ENCODE peak calls at places on chromosomes 2 and 18, in four cellular contexts. X is HepG2, G is GM12878, E is SK-N-SH. Z is an unnamed sample.

GRCh38 chr2:36770542-36771287 is 74.2 kb downstream of the VIT start:
- DNase-seq in X (peak), E (peak), G (no peak), Z (peak)

GRCh38 chr2:101120124-101120996 is 30.8 kb downstream of the TBC1D8 start:
- DNase-seq in X (peak), E (no peak), G (no peak), Z (no peak)

GRCh38 chr2:7992612-7993596 is 689.0 kb upstream of the ID2 start:
- DNase-seq in E (peak), X (no peak), G (no peak), Z (peak)

GRCh38 chr2:215777481-215778044 is 235.8 kb downstream of the MREG start:
- DNase-seq in G (no peak), X (no peak), E (no peak), Z (no peak)

GRCh38 chr2:128610496-128610895 is 291.8 kb upstream of the HS6ST1 start:
- DNase-seq in G (no peak), E (no peak), X (no peak), Z (no peak)

GRCh38 chr18:38025433-38026038 is 459.9 kb upstream of the CELF4 start:
- DNase-seq in E (no peak), G (no peak), X (no peak), Z (no peak)

GRCh38 chr2:60806988-60807681 is 51.1 kb downstream of the PAPOLG start:
- DNase-seq in G (peak), E (peak), X (no peak), Z (peak)

GRCh38 chr18:46174317-46175039 is 70.3 kb downstream of the HAUS1 start:
- DNase-seq in G (no peak), X (no peak), E (peak), Z (no peak)

GRCh38 chr2:122988395-122989221 is 1036.5 kb upstream of the CNTNAP5 start:
- DNase-seq in G (no peak), E (no peak), X (no peak), Z (no peak)

GRCh38 chr2:141392517-141393213 is 738.2 kb downstream of the LRP1B start:
- DNase-seq in E (no peak), X (peak), G (no peak), Z (no peak)

GRCh38 chr2:109238580-109238979 is 109.6 kb downstream of the SH3RF3 start:
- DNase-seq in E (no peak), X (no peak), G (peak), Z (peak)

GRCh38 chr2:128172191-128172590 is 81.2 kb downstream of the UGGT1 start:
- DNase-seq in X (peak), E (no peak), G (no peak), Z (no peak)

GRCh38 chr2:64605991-64606494 is 47.7 kb downstream of the SERTAD2 start:
- DNase-seq in E (no peak), X (no peak), G (no peak), Z (no peak)

GRCh38 chr2:132275396-132275795 is 113.6 kb upstream of the ANKRD30BL start:
- DNase-seq in E (no peak), X (no peak), G (no peak), Z (no peak)

GRCh38 chr2:197168705-197169104 is 141.9 kb downstream of the ANKRD44 start:
- DNase-seq in E (peak), G (no peak), X (peak), Z (peak)

GRCh38 chr2:18435425-18436037 is 124.9 kb downstream of the RDH14 start:
- DNase-seq in E (peak), G (no peak), X (peak), Z (peak)

GRCh38 chr2:25700221-25700660 is 26.9 kb upstream of the DTNB start:
- DNase-seq in E (peak), G (no peak), X (peak), Z (peak)

GRCh38 chr2:68018727-68019126 is 44.1 kb downstream of the C1D start:
- DNase-seq in E (no peak), G (no peak), X (no peak), Z (no peak)

DNA sequence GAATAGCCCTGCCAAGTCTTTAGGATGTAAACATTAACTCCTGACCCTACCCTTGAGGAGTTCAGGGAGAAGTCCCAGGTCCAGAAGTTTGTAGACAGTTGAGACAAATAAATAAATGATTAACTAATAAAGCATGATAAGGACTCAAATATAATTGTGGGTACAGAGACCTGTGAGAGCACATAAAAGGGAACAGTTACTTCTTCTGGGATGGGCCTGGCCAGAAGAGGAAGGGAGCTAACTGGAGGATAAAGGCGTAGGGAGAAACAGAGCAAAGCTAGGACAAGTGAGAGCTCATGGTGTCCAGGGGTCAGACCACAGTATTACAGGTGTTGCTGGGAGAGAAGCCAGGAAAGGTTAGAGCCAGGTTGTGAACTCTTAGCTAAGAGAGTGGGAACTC is 3.0 kb downstream of the LCLAT1 start:
- DNase-seq in X (no peak), G (no peak), E (no peak), Z (no peak)
- TF ChIP-seq GABPA in X (no peak), G (no peak), E (no peak), Z (no peak)

GRCh38 chr2:182952741-182953450 is 85.4 kb downstream of the NCKAP1 start:
- DNase-seq in X (no peak), E (no peak), G (no peak), Z (no peak)

GRCh38 chr2:182954789-182955188 is 83.5 kb downstream of the NCKAP1 start:
- DNase-seq in X (peak), G (no peak), E (no peak), Z (no peak)

GRCh38 chr2:182950546-182950945 is 84.1 kb upstream of the FRZB start:
- DNase-seq in X (no peak), E (no peak), G (no peak), Z (no peak)

GRCh38 chr2:182949572-182950189 is 83.2 kb upstream of the FRZB start:
- DNase-seq in G (no peak), E (no peak), X (no peak), Z (no peak)

GRCh38 chr2:182951948-182952663 is 85.7 kb upstream of the FRZB start:
- DNase-seq in E (no peak), X (no peak), G (no peak), Z (no peak)
- H3K4me3 ChIP-seq in E (no peak), X (no peak), G (no peak), Z (no peak)

GRCh38 chr2:4745596-4745995 is 946.6 kb upstream of the SOX11 start:
- DNase-seq in X (no peak), G (no peak), E (no peak), Z (no peak)
- TF ChIP-seq CTCF in X (no peak), G (no peak), E (no peak), Z (no peak)

DNA sequence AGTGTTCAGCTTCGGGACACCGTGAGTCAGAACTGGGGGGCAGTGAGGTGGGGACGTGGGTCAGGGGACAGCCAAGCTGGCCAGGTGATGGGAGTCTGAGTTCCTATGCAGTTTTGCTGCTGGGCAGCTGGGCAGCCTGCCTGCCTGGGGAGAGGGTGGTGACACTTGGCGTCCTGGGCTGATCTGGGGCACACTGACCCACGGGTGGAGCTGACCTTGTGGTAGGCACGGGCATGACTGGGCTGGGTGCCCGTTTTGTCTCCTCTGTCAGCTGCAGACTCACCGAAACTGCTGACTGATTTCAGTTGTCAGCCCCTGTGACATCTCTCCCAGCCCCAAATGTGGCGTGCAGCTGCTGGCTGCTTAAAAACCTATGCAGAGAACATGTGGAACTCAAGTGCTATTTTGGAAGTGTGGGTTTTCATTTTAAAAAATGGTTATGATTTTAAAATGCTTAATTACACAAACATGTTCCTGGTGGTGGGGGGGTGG is 32.6 kb upstream of the E2F6 start:
- DNase-seq in E (peak), X (peak), G (peak), Z (no peak)
- TF ChIP-seq GABPA in E (no peak), X (no peak), G (peak), Z (no peak)

GRCh38 chr18:13800505-13801259 is 23.3 kb upstream of the MC5R start:
- DNase-seq in G (no peak), E (peak), X (peak), Z (no peak)
- H3K4me3 ChIP-seq in G (no peak), E (peak), X (peak), Z (no peak)

GRCh38 chr2:83782122-83782521 is 677.0 kb downstream of the SUCLG1 start:
- DNase-seq in E (no peak), X (no peak), G (no peak), Z (no peak)

GRCh38 chr2:83786140-83786539 is 672.9 kb downstream of the SUCLG1 start:
- DNase-seq in X (no peak), E (no peak), G (no peak), Z (no peak)

GRCh38 chr2:83787189-83787588 is 671.9 kb downstream of the SUCLG1 start:
- DNase-seq in E (no peak), X (no peak), G (no peak), Z (no peak)

GRCh38 chr2:83784920-83785319 is 674.2 kb downstream of the SUCLG1 start:
- DNase-seq in X (no peak), G (no peak), E (no peak), Z (no peak)

DNA sequence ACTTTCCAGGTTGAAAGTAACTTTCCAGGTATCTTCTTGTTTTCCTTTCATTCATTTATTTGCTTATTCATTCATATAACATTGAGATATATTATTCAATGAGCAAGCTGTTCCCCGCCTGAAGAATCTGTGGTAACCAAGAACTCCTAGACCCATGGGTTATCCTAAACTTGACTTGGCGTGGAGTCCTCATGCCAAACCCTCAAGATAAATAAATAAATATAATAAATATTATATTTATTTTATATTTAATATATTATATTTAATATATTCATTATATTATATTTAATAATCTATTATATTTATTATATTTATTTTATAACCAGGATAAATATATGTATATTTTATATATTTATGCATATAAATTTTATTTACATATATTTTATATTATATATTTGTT is 674.8 kb downstream of the SUCLG1 start:
- DNase-seq in G (no peak), E (no peak), X (no peak), Z (no peak)
- TF ChIP-seq CTCF in G (no peak), E (no peak), X (no peak), Z (no peak)

GRCh38 chr2:144501118-144501517 is 18.8 kb downstream of the ZEB2 start:
- DNase-seq in E (no peak), X (no peak), G (no peak), Z (no peak)
- TF ChIP-seq GABPA in E (no peak), X (no peak), G (no peak), Z (no peak)

GRCh38 chr2:12770569-12770968 is 53.8 kb downstream of the TRIB2 start:
- DNase-seq in E (no peak), G (no peak), X (no peak), Z (no peak)
- H3K4me3 ChIP-seq in E (no peak), G (no peak), X (no peak), Z (no peak)